ENCODE peak calls at places on chromosomes 16 and 17, in nine cellular contexts. One of them, this sample, is unnamed.

GRCh38 chr17:13776027-13776551 is 174.4 kb upstream of the HS3ST3A1 start:
- DNase-seq in choroid plexus epithelial cell: no peak
- DNase-seq in ovary: peak
- DNase-seq in cardiac fibroblast: no peak
- DNase-seq in fibroblast of mammary gland: peak
- DNase-seq in IMR-90: no peak
- DNase-seq in endothelial cell: no peak
- DNase-seq in heart right ventricle: peak
- DNase-seq in ascending aorta: no peak
- DNase-seq in this sample: no peak

GRCh38 chr17:290121-290521 is 62.5 kb downstream of the RPH3AL start:
- DNase-seq in choroid plexus epithelial cell: no peak
- DNase-seq in ovary: no peak
- DNase-seq in cardiac fibroblast: no peak
- DNase-seq in fibroblast of mammary gland: no peak
- DNase-seq in IMR-90: no peak
- DNase-seq in endothelial cell: no peak
- DNase-seq in heart right ventricle: no peak
- DNase-seq in ascending aorta: no peak
- DNase-seq in this sample: no peak

GRCh38 chr16:11667221-11667823 is 933 bp upstream of the SNN start:
- DNase-seq in choroid plexus epithelial cell: no peak
- DNase-seq in ovary: no peak
- DNase-seq in cardiac fibroblast: no peak
- DNase-seq in fibroblast of mammary gland: no peak
- DNase-seq in IMR-90: no peak
- DNase-seq in endothelial cell: no peak
- DNase-seq in heart right ventricle: no peak
- DNase-seq in ascending aorta: no peak
- DNase-seq in this sample: no peak

GRCh38 chr17:57988301-57989010 is 402 bp upstream of the VEZF1 start:
- DNase-seq in choroid plexus epithelial cell: peak
- DNase-seq in ovary: peak
- DNase-seq in cardiac fibroblast: peak
- DNase-seq in fibroblast of mammary gland: peak
- DNase-seq in IMR-90: peak
- DNase-seq in endothelial cell: no peak
- DNase-seq in heart right ventricle: peak
- DNase-seq in ascending aorta: no peak
- DNase-seq in this sample: peak

GRCh38 chr17:57672205-57672632 is 72.9 kb downstream of the CCDC182 start:
- DNase-seq in choroid plexus epithelial cell: peak
- DNase-seq in ovary: no peak
- DNase-seq in cardiac fibroblast: peak
- DNase-seq in fibroblast of mammary gland: peak
- DNase-seq in IMR-90: peak
- DNase-seq in endothelial cell: no peak
- DNase-seq in heart right ventricle: no peak
- DNase-seq in ascending aorta: no peak
- DNase-seq in this sample: no peak

GRCh38 chr16:12317121-12317810 is 340.7 kb downstream of the SNX29 start:
- DNase-seq in choroid plexus epithelial cell: no peak
- DNase-seq in ovary: no peak
- DNase-seq in cardiac fibroblast: no peak
- DNase-seq in fibroblast of mammary gland: no peak
- DNase-seq in IMR-90: no peak
- DNase-seq in endothelial cell: no peak
- DNase-seq in heart right ventricle: no peak
- DNase-seq in ascending aorta: no peak
- DNase-seq in this sample: no peak

GRCh38 chr17:17926036-17926435 is 46.2 kb downstream of the TOM1L2 start:
- DNase-seq in choroid plexus epithelial cell: no peak
- DNase-seq in ovary: no peak
- DNase-seq in cardiac fibroblast: no peak
- DNase-seq in fibroblast of mammary gland: no peak
- DNase-seq in IMR-90: no peak
- DNase-seq in endothelial cell: no peak
- DNase-seq in heart right ventricle: no peak
- DNase-seq in ascending aorta: no peak
- DNase-seq in this sample: no peak

GRCh38 chr16:55835578-55835977 is 2.7 kb upstream of the CES1 start:
- DNase-seq in choroid plexus epithelial cell: no peak
- DNase-seq in ovary: peak
- DNase-seq in cardiac fibroblast: peak
- DNase-seq in fibroblast of mammary gland: peak
- DNase-seq in IMR-90: no peak
- DNase-seq in endothelial cell: no peak
- DNase-seq in heart right ventricle: no peak
- DNase-seq in ascending aorta: no peak
- DNase-seq in this sample: no peak

GRCh38 chr16:3129137-3130131 is 5.4 kb upstream of the ZNF213 start:
- DNase-seq in choroid plexus epithelial cell: peak
- DNase-seq in ovary: peak
- DNase-seq in cardiac fibroblast: peak
- DNase-seq in fibroblast of mammary gland: peak
- DNase-seq in IMR-90: peak
- DNase-seq in endothelial cell: peak
- DNase-seq in heart right ventricle: peak
- DNase-seq in ascending aorta: no peak
- DNase-seq in this sample: peak

GRCh38 chr16:88938933-88939813 is 37.8 kb downstream of the CBFA2T3 start:
- DNase-seq in choroid plexus epithelial cell: no peak
- DNase-seq in ovary: no peak
- DNase-seq in cardiac fibroblast: no peak
- DNase-seq in fibroblast of mammary gland: no peak
- DNase-seq in IMR-90: no peak
- DNase-seq in endothelial cell: no peak
- DNase-seq in heart right ventricle: peak
- DNase-seq in ascending aorta: no peak
- DNase-seq in this sample: peak

GRCh38 chr16:7338826-7339225 is 6.2 kb downstream of the RBFOX1 start:
- DNase-seq in choroid plexus epithelial cell: no peak
- DNase-seq in ovary: no peak
- DNase-seq in cardiac fibroblast: no peak
- DNase-seq in fibroblast of mammary gland: no peak
- DNase-seq in IMR-90: no peak
- DNase-seq in endothelial cell: no peak
- DNase-seq in heart right ventricle: no peak
- DNase-seq in ascending aorta: no peak
- DNase-seq in this sample: no peak

GRCh38 chr17:8337802-8338744 is 1.6 kb upstream of the ODF4 start:
- DNase-seq in choroid plexus epithelial cell: peak
- DNase-seq in ovary: no peak
- DNase-seq in cardiac fibroblast: no peak
- DNase-seq in fibroblast of mammary gland: no peak
- DNase-seq in IMR-90: peak
- DNase-seq in endothelial cell: no peak
- DNase-seq in heart right ventricle: no peak
- DNase-seq in ascending aorta: no peak
- DNase-seq in this sample: no peak

GRCh38 chr16:75763250-75763649 is 37.0 kb upstream of the CPHXL start:
- DNase-seq in choroid plexus epithelial cell: no peak
- DNase-seq in ovary: no peak
- DNase-seq in cardiac fibroblast: no peak
- DNase-seq in fibroblast of mammary gland: no peak
- DNase-seq in IMR-90: no peak
- DNase-seq in endothelial cell: no peak
- DNase-seq in heart right ventricle: no peak
- DNase-seq in ascending aorta: no peak
- DNase-seq in this sample: no peak

GRCh38 chr16:4411684-4412083 is 4.7 kb downstream of the CORO7 start:
- DNase-seq in choroid plexus epithelial cell: peak
- DNase-seq in ovary: peak
- DNase-seq in cardiac fibroblast: no peak
- DNase-seq in fibroblast of mammary gland: no peak
- DNase-seq in IMR-90: peak
- DNase-seq in endothelial cell: no peak
- DNase-seq in heart right ventricle: peak
- DNase-seq in ascending aorta: no peak
- DNase-seq in this sample: no peak

GRCh38 chr17:17060930-17061329 is 18.7 kb downstream of the MPRIP start:
- DNase-seq in choroid plexus epithelial cell: no peak
- DNase-seq in ovary: no peak
- DNase-seq in cardiac fibroblast: no peak
- DNase-seq in fibroblast of mammary gland: no peak
- DNase-seq in IMR-90: no peak
- DNase-seq in endothelial cell: no peak
- DNase-seq in heart right ventricle: no peak
- DNase-seq in ascending aorta: no peak
- DNase-seq in this sample: no peak

GRCh38 chr17:58313815-58314705 is 14.5 kb downstream of the TSPOAP1 start:
- DNase-seq in choroid plexus epithelial cell: no peak
- DNase-seq in ovary: no peak
- DNase-seq in cardiac fibroblast: no peak
- DNase-seq in fibroblast of mammary gland: no peak
- DNase-seq in IMR-90: no peak
- DNase-seq in endothelial cell: peak
- DNase-seq in heart right ventricle: no peak
- DNase-seq in ascending aorta: no peak
- DNase-seq in this sample: no peak

GRCh38 chr16:2840914-2841313 is 10.8 kb downstream of the ZG16B start:
- DNase-seq in choroid plexus epithelial cell: no peak
- DNase-seq in ovary: no peak
- DNase-seq in cardiac fibroblast: no peak
- DNase-seq in fibroblast of mammary gland: no peak
- DNase-seq in IMR-90: no peak
- DNase-seq in endothelial cell: no peak
- DNase-seq in heart right ventricle: no peak
- DNase-seq in ascending aorta: no peak
- DNase-seq in this sample: no peak

GRCh38 chr16:67184453-67185002 is 765 bp upstream of the MATCAP1 start:
- DNase-seq in choroid plexus epithelial cell: no peak
- DNase-seq in ovary: no peak
- DNase-seq in cardiac fibroblast: no peak
- DNase-seq in fibroblast of mammary gland: no peak
- DNase-seq in IMR-90: no peak
- DNase-seq in endothelial cell: no peak
- DNase-seq in heart right ventricle: peak
- DNase-seq in ascending aorta: no peak
- DNase-seq in this sample: peak

GRCh38 chr17:60699090-60699489 is 21.4 kb downstream of the BCAS3 start:
- DNase-seq in choroid plexus epithelial cell: no peak
- DNase-seq in ovary: no peak
- DNase-seq in cardiac fibroblast: no peak
- DNase-seq in fibroblast of mammary gland: no peak
- DNase-seq in IMR-90: no peak
- DNase-seq in endothelial cell: no peak
- DNase-seq in heart right ventricle: no peak
- DNase-seq in ascending aorta: no peak
- DNase-seq in this sample: no peak

GRCh38 chr16:84339766-84340165 is 28.6 kb upstream of the ATP2C2 start:
- DNase-seq in choroid plexus epithelial cell: no peak
- DNase-seq in ovary: no peak
- DNase-seq in cardiac fibroblast: no peak
- DNase-seq in fibroblast of mammary gland: no peak
- DNase-seq in IMR-90: no peak
- DNase-seq in endothelial cell: no peak
- DNase-seq in heart right ventricle: no peak
- DNase-seq in ascending aorta: no peak
- DNase-seq in this sample: no peak
- TF ChIP-seq CTCF in choroid plexus epithelial cell: no peak
- TF ChIP-seq CTCF in ovary: no peak
- TF ChIP-seq CTCF in cardiac fibroblast: no peak
- TF ChIP-seq CTCF in fibroblast of mammary gland: no peak
- TF ChIP-seq CTCF in IMR-90: no peak
- TF ChIP-seq CTCF in endothelial cell: no peak
- TF ChIP-seq CTCF in heart right ventricle: no peak
- TF ChIP-seq CTCF in ascending aorta: no peak
- TF ChIP-seq CTCF in this sample: no peak

GRCh38 chr16:57997176-57997527 is 3.3 kb downstream of the ZNF319 start:
- DNase-seq in choroid plexus epithelial cell: no peak
- DNase-seq in ovary: no peak
- DNase-seq in cardiac fibroblast: no peak
- DNase-seq in fibroblast of mammary gland: no peak
- DNase-seq in IMR-90: no peak
- DNase-seq in endothelial cell: no peak
- DNase-seq in heart right ventricle: no peak
- DNase-seq in ascending aorta: no peak
- DNase-seq in this sample: no peak
- TF ChIP-seq CTCF in choroid plexus epithelial cell: no peak
- TF ChIP-seq CTCF in ovary: no peak
- TF ChIP-seq CTCF in cardiac fibroblast: no peak
- TF ChIP-seq CTCF in fibroblast of mammary gland: no peak
- TF ChIP-seq CTCF in IMR-90: no peak
- TF ChIP-seq CTCF in endothelial cell: no peak
- TF ChIP-seq CTCF in heart right ventricle: no peak
- TF ChIP-seq CTCF in ascending aorta: no peak
- TF ChIP-seq CTCF in this sample: no peak

GRCh38 chr16:17211797-17212196 is 259.0 kb downstream of the XYLT1 start:
- DNase-seq in choroid plexus epithelial cell: no peak
- DNase-seq in ovary: no peak
- DNase-seq in cardiac fibroblast: no peak
- DNase-seq in fibroblast of mammary gland: peak
- DNase-seq in IMR-90: no peak
- DNase-seq in endothelial cell: peak
- DNase-seq in heart right ventricle: no peak
- DNase-seq in ascending aorta: no peak
- DNase-seq in this sample: no peak

GRCh38 chr16:17204248-17205043 is 266.3 kb downstream of the XYLT1 start:
- DNase-seq in choroid plexus epithelial cell: no peak
- DNase-seq in ovary: no peak
- DNase-seq in cardiac fibroblast: no peak
- DNase-seq in fibroblast of mammary gland: no peak
- DNase-seq in IMR-90: no peak
- DNase-seq in endothelial cell: no peak
- DNase-seq in heart right ventricle: no peak
- DNase-seq in ascending aorta: no peak
- DNase-seq in this sample: no peak

GRCh38 chr16:17205279-17206139 is 265.3 kb downstream of the XYLT1 start:
- DNase-seq in choroid plexus epithelial cell: no peak
- DNase-seq in ovary: no peak
- DNase-seq in cardiac fibroblast: no peak
- DNase-seq in fibroblast of mammary gland: peak
- DNase-seq in IMR-90: peak
- DNase-seq in endothelial cell: no peak
- DNase-seq in heart right ventricle: no peak
- DNase-seq in ascending aorta: no peak
- DNase-seq in this sample: no peak

DNA sequence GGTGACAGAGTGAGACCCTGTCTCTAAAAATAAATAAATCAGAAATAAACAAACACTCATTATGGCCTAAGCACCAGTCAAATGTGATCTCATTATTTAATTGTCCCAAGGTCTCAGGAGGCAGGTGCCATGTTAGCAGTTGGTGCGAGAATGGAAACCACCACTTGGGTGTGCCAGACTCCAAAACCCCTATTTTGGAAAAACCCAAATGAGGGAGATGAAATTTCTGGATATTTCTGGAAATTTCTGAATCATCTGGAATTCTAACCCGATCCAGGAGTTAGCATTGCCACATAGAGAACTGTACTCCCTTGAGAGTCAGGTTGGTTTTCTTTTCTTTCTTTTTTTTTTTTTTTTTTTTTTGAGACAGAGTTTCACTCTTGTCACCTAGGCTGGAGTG is 264.0 kb downstream of the XYLT1 start:
- DNase-seq in choroid plexus epithelial cell: no peak
- DNase-seq in ovary: no peak
- DNase-seq in cardiac fibroblast: no peak
- DNase-seq in fibroblast of mammary gland: peak
- DNase-seq in IMR-90: no peak
- DNase-seq in endothelial cell: no peak
- DNase-seq in heart right ventricle: no peak
- DNase-seq in ascending aorta: no peak
- DNase-seq in this sample: no peak
- TF ChIP-seq CTCF in choroid plexus epithelial cell: no peak
- TF ChIP-seq CTCF in ovary: no peak
- TF ChIP-seq CTCF in cardiac fibroblast: no peak
- TF ChIP-seq CTCF in fibroblast of mammary gland: peak
- TF ChIP-seq CTCF in IMR-90: no peak
- TF ChIP-seq CTCF in endothelial cell: no peak
- TF ChIP-seq CTCF in heart right ventricle: no peak
- TF ChIP-seq CTCF in ascending aorta: no peak
- TF ChIP-seq CTCF in this sample: no peak

GRCh38 chr17:7329360-7330098 is 394 bp upstream of the NEURL4 start:
- DNase-seq in choroid plexus epithelial cell: peak
- DNase-seq in ovary: peak
- DNase-seq in cardiac fibroblast: peak
- DNase-seq in fibroblast of mammary gland: peak
- DNase-seq in IMR-90: peak
- DNase-seq in endothelial cell: peak
- DNase-seq in heart right ventricle: peak
- DNase-seq in ascending aorta: peak
- DNase-seq in this sample: peak
- TF ChIP-seq CTCF in choroid plexus epithelial cell: peak
- TF ChIP-seq CTCF in ovary: no peak
- TF ChIP-seq CTCF in cardiac fibroblast: no peak
- TF ChIP-seq CTCF in fibroblast of mammary gland: no peak
- TF ChIP-seq CTCF in IMR-90: no peak
- TF ChIP-seq CTCF in endothelial cell: no peak
- TF ChIP-seq CTCF in heart right ventricle: no peak
- TF ChIP-seq CTCF in ascending aorta: no peak
- TF ChIP-seq CTCF in this sample: no peak

This sample was measured in GM20000.